ENCODE peak calls at places on chromosomes 7 and 10, in nine cellular contexts. W is NCI-H2081, L is ACHN, T is A172, B is iPS-NIHi11, Q is MG63, K is heart right ventricle, V is hippocampal formation, A is kidney epithelial cell. X is an unnamed sample.

GRCh38 chr7:28180364-28181147 is at the start of gene JAZF1:
- DNase-seq in W (peak; percentile 83), L (peak; percentile 73), T (peak; percentile 32), B (peak; percentile 83), Q (peak; percentile 82), K (peak; percentile 75), V (peak; percentile 42), A (no peak), X (peak; percentile 52)

GRCh38 chr7:73342645-73343044 is 14.7 kb downstream of the FKBP6 start:
- DNase-seq in W (peak; percentile 50), L (peak; percentile 42), T (peak; percentile 60), B (peak; percentile 75), Q (no peak), K (peak; percentile 16), V (peak; percentile 3), A (no peak), X (no peak)

GRCh38 chr7:159042639-159043101 is 102.0 kb downstream of the VIPR2 start:
- DNase-seq in W (no peak), L (no peak), T (no peak), B (no peak), Q (no peak), K (no peak), V (no peak), A (no peak), X (no peak)

GRCh38 chr10:84200537-84201243 is 6.4 kb downstream of the CDHR1 start:
- DNase-seq in W (no peak), L (no peak), T (no peak), B (no peak), Q (no peak), K (no peak), V (no peak), A (no peak), X (no peak)

GRCh38 chr7:25636168-25636567 is 407.9 kb upstream of the NPVF start:
- DNase-seq in W (no peak), L (no peak), T (no peak), B (no peak), Q (no peak), K (no peak), V (no peak), A (no peak), X (no peak)

GRCh38 chr7:2923886-2924574 is 79.9 kb upstream of the GNA12 start:
- DNase-seq in W (no peak), L (no peak), T (no peak), B (no peak), Q (no peak), K (no peak), V (no peak), A (no peak), X (no peak)

GRCh38 chr10:61753453-61753852 is 90.7 kb downstream of the CABCOCO1 start:
- DNase-seq in W (no peak), L (no peak), T (no peak), B (no peak), Q (no peak), K (no peak), V (no peak), A (no peak), X (no peak)

GRCh38 chr10:83617692-83618325 is 521.5 kb upstream of the GHITM start:
- DNase-seq in W (no peak), L (no peak), T (no peak), B (no peak), Q (no peak), K (no peak), V (no peak), A (no peak), X (no peak)

GRCh38 chr10:19651549-19651948 is 164.7 kb upstream of the PLXDC2 start:
- DNase-seq in W (no peak), L (no peak), T (peak; percentile 49), B (no peak), Q (no peak), K (no peak), V (no peak), A (no peak), X (no peak)

GRCh38 chr10:126043389-126043788 is 147.0 kb downstream of the FANK1 start:
- DNase-seq in W (no peak), L (no peak), T (no peak), B (no peak), Q (no peak), K (no peak), V (no peak), A (no peak), X (no peak)

GRCh38 chr7:54728411-54728810 is 30.6 kb downstream of the SEC61G start:
- DNase-seq in W (no peak), L (no peak), T (no peak), B (no peak), Q (no peak), K (no peak), V (no peak), A (no peak), X (no peak)

GRCh38 chr7:152621426-152621825 is 54.5 kb downstream of the XRCC2 start:
- DNase-seq in W (no peak), L (no peak), T (no peak), B (no peak), Q (no peak), K (no peak), V (no peak), A (no peak), X (no peak)

GRCh38 chr7:135801045-135801693 is 52.6 kb upstream of the FAM180A start:
- DNase-seq in W (peak; percentile 81), L (peak; percentile 81), T (peak; percentile 52), B (peak; percentile 77), Q (no peak), K (peak; percentile 50), V (peak; percentile 68), A (no peak), X (no peak)

GRCh38 chr7:87413029-87413428 is 62.5 kb downstream of the ABCB4 start:
- DNase-seq in W (no peak), L (no peak), T (no peak), B (no peak), Q (no peak), K (no peak), V (no peak), A (no peak), X (no peak)

GRCh38 chr10:33497338-33497737 is 162.9 kb upstream of the NRP1 start:
- DNase-seq in W (no peak), L (no peak), T (no peak), B (no peak), Q (no peak), K (no peak), V (no peak), A (no peak), X (no peak)

GRCh38 chr10:6070647-6071046 is 8.5 kb upstream of the IL2RA start:
- DNase-seq in W (no peak), L (no peak), T (no peak), B (no peak), Q (no peak), K (no peak), V (no peak), A (no peak), X (no peak)

GRCh38 chr10:92087750-92088395 is 164.3 kb downstream of the BTAF1 start:
- DNase-seq in W (peak; percentile 78), L (peak; percentile 86), T (peak; percentile 89), B (peak; percentile 86), Q (peak; percentile 62), K (peak; percentile 78), V (peak; percentile 70), A (peak; percentile 37), X (peak; percentile 30)

GRCh38 chr10:22821501-22821900 is 106.4 kb upstream of the ARMC3 start:
- DNase-seq in W (no peak), L (no peak), T (peak; percentile 88), B (no peak), Q (no peak), K (no peak), V (no peak), A (no peak), X (no peak)

GRCh38 chr10:16909961-16910794 is 93.0 kb upstream of the RSU1 start:
- DNase-seq in W (no peak), L (no peak), T (no peak), B (no peak), Q (no peak), K (no peak), V (no peak), A (no peak), X (no peak)

GRCh38 chr7:29538322-29538874 is 25.2 kb upstream of the PRR15 start:
- DNase-seq in W (peak; percentile 6), L (no peak), T (no peak), B (no peak), Q (no peak), K (no peak), V (no peak), A (no peak), X (no peak)

GRCh38 chr10:24821986-24822385 is 98.3 kb upstream of the ARHGAP21 start:
- DNase-seq in W (no peak), L (peak; percentile 24), T (peak; percentile 68), B (no peak), Q (no peak), K (no peak), V (no peak), A (peak; percentile 68), X (no peak)

GRCh38 chr7:92916751-92917369 is 80.5 kb upstream of the CDK6 start:
- DNase-seq in W (no peak), L (peak; percentile 89), T (peak; percentile 90), B (peak; percentile 21), Q (peak; percentile 55), K (no peak), V (no peak), A (peak; percentile 74), X (no peak)

GRCh38 chr7:55534262-55534915 is 37.9 kb downstream of the VOPP1 start:
- DNase-seq in W (no peak), L (peak; percentile 51), T (peak; percentile 90), B (no peak), Q (peak; percentile 39), K (peak; percentile 18), V (peak; percentile 18), A (no peak), X (no peak)

GRCh38 chr10:104824378-104825006 is 183.4 kb downstream of the SORCS3 start:
- DNase-seq in W (no peak), L (peak; percentile 73), T (peak; percentile 33), B (peak; percentile 86), Q (peak; percentile 12), K (peak; percentile 24), V (no peak), A (no peak), X (no peak)

GRCh38 chr7:130560972-130561371 is 69.1 kb downstream of the MEST start:
- DNase-seq in W (peak; percentile 61), L (peak; percentile 60), T (peak; percentile 58), B (peak; percentile 47), Q (no peak), K (no peak), V (no peak), A (peak; percentile 7), X (no peak)

GRCh38 chr7:876972-877311 is 588 bp downstream of the GET4 start:
- DNase-seq in W (peak; percentile 51), L (peak; percentile 49), T (peak; percentile 25), B (no peak), Q (peak; percentile 36), K (peak; percentile 43), V (no peak), A (no peak), X (no peak)

GRCh38 chr7:102169651-102170416 is 116.8 kb upstream of the SH2B2 start:
- DNase-seq in W (no peak), L (no peak), T (no peak), B (no peak), Q (no peak), K (peak; percentile 14), V (no peak), A (no peak), X (no peak)

GRCh38 chr10:62244785-62245595 is 23.7 kb downstream of the RTKN2 start:
- DNase-seq in W (peak; percentile 38), L (peak; percentile 81), T (peak; percentile 64), B (peak; percentile 28), Q (peak; percentile 23), K (peak; percentile 70), V (peak; percentile 90), A (no peak), X (no peak)

GRCh38 chr10:100986952-100987684 is at the start of the genes MRPL43 and TWNK:
- DNase-seq in W (peak; percentile 54), L (peak; percentile 84), T (peak; percentile 69), B (peak; percentile 91), Q (peak; percentile 83), K (peak; percentile 85), V (peak; percentile 54), A (no peak), X (peak; percentile 79)

GRCh38 chr10:71312840-71313789 is 5.9 kb upstream of the SLC29A3 start:
- DNase-seq in W (no peak), L (no peak), T (no peak), B (no peak), Q (peak; percentile 45), K (peak; percentile 58), V (no peak), A (no peak), X (peak; percentile 82)

GRCh38 chr10:73780966-73781365 is 882 bp upstream of the CHCHD1 start:
- DNase-seq in W (no peak), L (no peak), T (no peak), B (no peak), Q (no peak), K (no peak), V (no peak), A (no peak), X (no peak)